ENCODE peak calls at places on chromosomes 4 and X, in four cellular contexts. K, A, G and J are unnamed samples.
A peak's percentile ranks its signal among the peaks of the same experiment; 100 is the strongest.

GRCh38 chrX:13468096-13468495 is 101.3 kb upstream of the EGFL6 start:
- DNase-seq in K (no peak), A (no peak), G (no peak), J (no peak)

GRCh38 chrX:53288173-53288572 is 6.8 kb upstream of the IQSEC2 start:
- DNase-seq in A (no peak), G (peak; percentile 65), K (no peak), J (no peak)

GRCh38 chr4:139619644-139620043 is 46.0 kb upstream of the MGST2 start:
- DNase-seq in G (no peak), A (no peak), K (no peak), J (no peak)

GRCh38 chr4:176451441-176451840 is 131.7 kb downstream of the SPCS3 start:
- DNase-seq in G (no peak), K (no peak), A (no peak), J (no peak)

GRCh38 chrX:55709735-55710134 is 7.8 kb upstream of the RRAGB start:
- DNase-seq in K (no peak), G (no peak), A (no peak), J (no peak)

GRCh38 chrX:50718791-50719190 is 95.2 kb downstream of the SHROOM4 start:
- DNase-seq in G (no peak), K (no peak), A (no peak), J (no peak)

GRCh38 chr4:107834241-107834856 is 9.6 kb downstream of the SGMS2 start:
- DNase-seq in K (no peak), G (no peak), A (no peak), J (no peak)

GRCh38 chr4:19806865-19807264 is 444.8 kb upstream of the SLIT2 start:
- DNase-seq in G (no peak), A (no peak), K (no peak), J (no peak)

GRCh38 chr4:78667764-78668163 is 108.4 kb upstream of the BMP2K start:
- DNase-seq in A (peak; percentile 69), G (no peak), K (no peak), J (no peak)

GRCh38 chr4:39486221-39486804 is 27.5 kb downstream of the LIAS start:
- DNase-seq in G (no peak), A (no peak), K (no peak), J (no peak)

GRCh38 chr4:25313194-25313895 is 771 bp downstream of the ZCCHC4 start:
- DNase-seq in G (no peak), A (no peak), K (no peak), J (no peak)

GRCh38 chr4:23207059-23207458 is 514.3 kb downstream of the GBA3 start:
- DNase-seq in G (no peak), K (no peak), A (no peak), J (no peak)

GRCh38 chrX:40108084-40108958 is 10.6 kb upstream of the BCOR start:
- DNase-seq in G (no peak), K (no peak), A (no peak), J (no peak)

GRCh38 chrX:8868906-8869305 is 67.7 kb upstream of the FAM9A start:
- DNase-seq in A (no peak), K (no peak), G (no peak), J (no peak)

GRCh38 chr4:46508216-46508615 is 118.3 kb upstream of the GABRA2 start:
- DNase-seq in K (no peak), A (no peak), G (no peak), J (no peak)

GRCh38 chr4:472881-473574 is 25.9 kb downstream of the ZNF721 start:
- DNase-seq in K (no peak), G (peak; percentile 14), A (no peak), J (no peak)

GRCh38 chr4:15451866-15452765 is 17.6 kb upstream of the CC2D2A start:
- DNase-seq in K (no peak), G (no peak), A (no peak), J (no peak)

GRCh38 chr4:8252301-8253173 is 17.0 kb upstream of the HTRA3 start:
- DNase-seq in K (no peak), A (no peak), G (no peak), J (no peak)

GRCh38 chr4:25051534-25051933 is 20.8 kb upstream of the LGI2 start:
- DNase-seq in A (no peak), G (no peak), K (no peak), J (no peak)

GRCh38 chr4:185955817-185956542 is 113.0 kb upstream of the TLR3 start:
- DNase-seq in A (no peak), K (no peak), G (no peak), J (no peak)

GRCh38 chrX:42073468-42073867 is 150.1 kb upstream of the CASK start:
- DNase-seq in K (no peak), G (no peak), A (no peak), J (no peak)

GRCh38 chr4:6262176-6262575 is 7.5 kb upstream of the WFS1 start:
- DNase-seq in K (no peak), A (no peak), G (no peak), J (no peak)

GRCh38 chr4:100095729-100096595 is 94.3 kb downstream of the DDIT4L start:
- DNase-seq in G (peak; percentile 11), A (peak; percentile 36), K (peak; percentile 33), J (no peak)

GRCh38 chr4:7434766-7435150 is at the start of gene PSAPL1:
- DNase-seq in A (no peak), G (peak; percentile 44), K (no peak), J (no peak)

GRCh38 chrX:24167719-24168472 is 18.4 kb downstream of the ZFX start:
- DNase-seq in G (no peak), A (no peak), K (no peak), J (no peak)

GRCh38 chr4:6715704-6716017 is 313 bp upstream of the BLOC1S4 start:
- DNase-seq in A (no peak), G (no peak), K (no peak), J (no peak)

GRCh38 chr4:123952530-123953274 is 556.1 kb downstream of the SPRY1 start:
- DNase-seq in G (no peak), A (no peak), K (no peak), J (no peak)

GRCh38 chrX:108584617-108585211 is 145.1 kb downstream of the COL4A5 start:
- DNase-seq in G (peak; percentile 7), K (no peak), A (peak; percentile 1), J (no peak)

GRCh38 chrX:118823263-118824172 is at the start of gene ZCCHC12:
- DNase-seq in G (peak; percentile 82), K (no peak), A (no peak), J (peak; percentile 32)

GRCh38 chrX:36436286-36436860 is 516.8 kb downstream of the CFAP47 start:
- DNase-seq in G (no peak), A (no peak), K (no peak), J (no peak)

GRCh38 chrX:68196939-68197791 is 236.1 kb downstream of the OPHN1 start:
- DNase-seq in A (no peak), G (peak; percentile 49), K (no peak), J (no peak)

GRCh38 chr4:177308125-177308524 is 1.5 kb upstream of the NEIL3 start:
- DNase-seq in G (no peak), A (no peak), K (peak; percentile 94), J (no peak)

GRCh38 chr4:61200195-61200990 is at the start of gene ADGRL3:
- DNase-seq in A (no peak), G (no peak), K (no peak), J (peak; percentile 4)

GRCh38 chr4:40630335-40631021 is 814 bp upstream of the RBM47 start:
- DNase-seq in K (peak; percentile 59), G (no peak), A (peak; percentile 68), J (peak; percentile 49)

DNA sequence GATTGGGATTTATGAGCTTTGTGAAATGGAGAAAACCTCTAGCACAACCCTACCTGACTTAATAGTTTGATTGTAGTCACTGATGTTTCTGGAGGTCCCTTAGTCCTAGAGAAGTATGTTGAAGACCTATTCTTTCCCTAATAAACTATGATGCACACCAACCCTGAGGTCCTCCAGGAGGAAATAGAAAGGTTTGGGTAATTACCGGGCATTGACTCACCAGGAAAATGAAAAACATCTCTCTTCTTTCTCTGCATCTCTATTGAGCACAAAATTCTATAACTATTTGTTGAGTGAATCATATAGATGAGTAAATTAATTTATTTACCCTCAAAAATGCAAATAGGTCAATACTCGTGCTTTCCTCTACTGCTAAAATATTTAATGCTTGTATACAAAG is 582.4 kb upstream of the FAM241A start:
- DNase-seq in K (no peak), G (no peak), A (no peak), J (no peak)
- TF ChIP-seq SPI1 in K (no peak), G (no peak), A (no peak), J (no peak)

GRCh38 chrX:110409925-110410324 is 51.3 kb downstream of the RTL9 start:
- DNase-seq in G (no peak), K (no peak), A (no peak), J (no peak)

GRCh38 chrX:110406822-110407221 is 48.2 kb downstream of the RTL9 start:
- DNase-seq in A (no peak), K (no peak), G (no peak), J (no peak)

GRCh38 chrX:110408949-110409588 is 50.4 kb downstream of the RTL9 start:
- DNase-seq in K (no peak), A (no peak), G (no peak), J (no peak)

GRCh38 chrX:110410598-110410997 is 52.0 kb downstream of the RTL9 start:
- DNase-seq in K (no peak), G (no peak), A (no peak), J (no peak)

DNA sequence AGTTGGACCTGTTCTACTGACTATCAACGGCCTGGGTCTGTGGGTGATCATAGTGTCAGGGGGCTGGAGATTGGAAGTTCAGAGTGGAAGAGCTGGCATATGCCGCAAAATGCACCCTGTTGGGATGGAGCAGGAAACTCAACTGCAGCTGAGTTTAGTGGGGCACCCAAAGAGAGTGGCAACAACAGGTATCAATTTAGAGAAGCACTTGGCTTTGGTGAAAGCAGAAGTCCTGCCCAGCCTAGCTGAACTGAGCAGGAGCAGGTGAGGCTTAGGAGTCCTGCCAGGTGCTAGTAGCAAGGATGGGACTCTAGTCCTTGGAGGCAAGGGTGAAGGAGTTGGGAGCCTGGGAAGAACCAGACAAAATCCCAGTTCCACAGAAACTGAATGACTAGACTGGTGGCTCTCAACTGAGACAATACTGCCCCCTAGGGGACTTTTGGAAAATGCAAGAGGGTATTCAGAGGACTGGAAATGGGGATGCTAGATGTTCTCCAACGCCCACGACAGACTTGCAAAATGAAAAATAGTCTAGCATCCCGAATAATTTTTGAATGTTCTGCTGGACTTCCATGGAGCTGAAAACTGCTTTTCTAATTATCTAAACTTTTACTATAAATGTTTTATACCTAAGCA is 49.4 kb downstream of the RTL9 start:
- DNase-seq in A (no peak), K (no peak), G (peak; percentile 57), J (no peak)
- TF ChIP-seq SPI1 in A (no peak), K (no peak), G (no peak), J (no peak)

GRCh38 chrX:102899940-102900916 is 36.8 kb upstream of the RAB40AL start:
- DNase-seq in G (peak; percentile 55), A (peak; percentile 33), K (peak; percentile 23), J (peak; percentile 4)
- TF ChIP-seq SPI1 in G (no peak), A (no peak), K (no peak), J (no peak)

DNA sequence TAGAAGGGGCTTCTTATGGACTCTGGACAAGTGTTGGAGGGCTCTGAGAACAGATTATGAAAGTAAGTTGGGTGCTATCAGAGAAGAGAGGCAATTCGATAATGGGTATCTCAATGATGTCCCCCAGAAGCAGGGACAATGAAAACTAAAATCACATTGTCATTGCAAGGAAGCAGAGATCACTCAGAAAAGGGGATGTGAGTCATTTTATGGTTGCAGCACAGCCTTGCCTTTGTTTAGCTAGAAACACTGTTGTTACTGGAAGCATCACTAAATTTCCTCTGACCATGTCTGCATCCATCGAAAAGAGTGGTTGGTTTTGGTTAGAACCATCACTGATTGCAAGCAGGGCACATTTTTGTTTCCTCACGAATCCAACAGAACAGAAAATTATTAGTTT is 246.8 kb upstream of the NWD2 start:
- DNase-seq in G (no peak), A (no peak), K (no peak), J (no peak)
- TF ChIP-seq SPI1 in G (no peak), A (peak; percentile 74), K (no peak), J (peak; percentile 83)